ENCODE peak calls at places on chromosomes 16 and 17, in eight cellular contexts. D, N, Z, E, S, P, I and O are unnamed samples.

GRCh38 chr17:72039490-72039889 is 81.3 kb upstream of the SOX9 start:
- DNase-seq in D (no peak), N (no peak), Z (no peak), E (no peak), S (no peak), P (no peak), I (no peak), O (no peak)

GRCh38 chr17:55726440-55726839 is 3.8 kb upstream of the TMEM100 start:
- DNase-seq in D (peak; percentile 30), N (peak; percentile 73), Z (no peak), E (no peak), S (peak; percentile 17), P (peak; percentile 84), I (no peak), O (no peak)

GRCh38 chr17:7233701-7234099 is 617 bp downstream of the DVL2 start:
- DNase-seq in D (no peak), N (no peak), Z (no peak), E (no peak), S (no peak), P (no peak), I (no peak), O (no peak)

GRCh38 chr16:31331141-31331764 is 23.7 kb upstream of the ITGAX start:
- DNase-seq in D (no peak), N (no peak), Z (no peak), E (no peak), S (no peak), P (peak; percentile 40), I (peak; percentile 5), O (peak; percentile 64)

GRCh38 chr17:45115871-45116270 is 16.4 kb downstream of the PLCD3 start:
- DNase-seq in D (no peak), N (no peak), Z (no peak), E (no peak), S (no peak), P (no peak), I (no peak), O (no peak)

GRCh38 chr16:27776556-27776955 is 226.6 kb downstream of the KATNIP start:
- DNase-seq in D (no peak), N (no peak), Z (no peak), E (no peak), S (no peak), P (no peak), I (no peak), O (no peak)

GRCh38 chr17:32553168-32553567 is 66.4 kb downstream of the CDK5R1 start:
- DNase-seq in D (no peak), N (no peak), Z (no peak), E (no peak), S (no peak), P (no peak), I (no peak), O (no peak)

GRCh38 chr16:51155901-51156810 is 5.1 kb upstream of the SALL1 start:
- DNase-seq in D (no peak), N (peak; percentile 28), Z (no peak), E (no peak), S (no peak), P (no peak), I (no peak), O (no peak)

DNA sequence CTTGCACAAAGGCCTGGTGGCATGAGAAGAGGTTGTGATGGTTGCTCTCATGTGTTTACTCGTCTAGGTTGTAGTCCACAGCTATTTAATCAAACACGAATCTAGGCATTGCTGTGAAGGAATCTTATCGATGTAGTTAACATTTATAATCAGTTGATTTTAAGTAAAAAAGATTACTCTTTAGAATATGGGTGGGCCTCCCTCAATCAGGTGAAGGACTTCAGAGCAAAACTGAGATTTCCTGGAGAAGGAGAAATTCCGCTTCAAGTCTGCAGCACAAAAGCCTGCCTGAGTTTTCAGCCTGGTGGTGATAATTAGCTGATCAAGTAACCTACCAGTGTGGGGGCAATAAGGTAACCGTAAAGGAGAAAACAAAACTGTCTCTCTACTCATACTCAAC is 523.6 kb downstream of the GRIN2A start:
- DNase-seq in D (no peak), N (no peak), Z (no peak), E (no peak), S (no peak), P (no peak), I (no peak), O (no peak)
- H3K27me3 ChIP-seq in D (no peaks in the 10 kb centered on the region), N (no peaks in the 10 kb centered on the region), Z (no peaks in the 10 kb centered on the region), E (no peaks in the 10 kb centered on the region), S (no peaks in the 10 kb centered on the region), P (no peaks in the 10 kb centered on the region), I (peaks cover 3% of the 10 kb centered on the region), O (no peaks in the 10 kb centered on the region)

GRCh38 chr16:67429799-67430503 is 970 bp upstream of the HSD11B2 start:
- DNase-seq in D (no peak), N (no peak), Z (no peak), E (no peak), S (no peak), P (no peak), I (no peak), O (no peak)

GRCh38 chr16:67432491-67432890 is 1.6 kb downstream of the HSD11B2 start:
- DNase-seq in D (no peak), N (no peak), Z (no peak), E (no peak), S (no peak), P (no peak), I (no peak), O (no peak)

GRCh38 chr16:67430504-67431076 is 331 bp upstream of the HSD11B2 start:
- DNase-seq in D (peak; percentile 65), N (peak; percentile 68), Z (no peak), E (peak; percentile 77), S (peak; percentile 89), P (no peak), I (peak; percentile 89), O (no peak)

GRCh38 chr16:67431805-67432476 is 1.0 kb downstream of the HSD11B2 start:
- DNase-seq in D (no peak), N (peak; percentile 51), Z (no peak), E (no peak), S (no peak), P (no peak), I (no peak), O (no peak)

DNA sequence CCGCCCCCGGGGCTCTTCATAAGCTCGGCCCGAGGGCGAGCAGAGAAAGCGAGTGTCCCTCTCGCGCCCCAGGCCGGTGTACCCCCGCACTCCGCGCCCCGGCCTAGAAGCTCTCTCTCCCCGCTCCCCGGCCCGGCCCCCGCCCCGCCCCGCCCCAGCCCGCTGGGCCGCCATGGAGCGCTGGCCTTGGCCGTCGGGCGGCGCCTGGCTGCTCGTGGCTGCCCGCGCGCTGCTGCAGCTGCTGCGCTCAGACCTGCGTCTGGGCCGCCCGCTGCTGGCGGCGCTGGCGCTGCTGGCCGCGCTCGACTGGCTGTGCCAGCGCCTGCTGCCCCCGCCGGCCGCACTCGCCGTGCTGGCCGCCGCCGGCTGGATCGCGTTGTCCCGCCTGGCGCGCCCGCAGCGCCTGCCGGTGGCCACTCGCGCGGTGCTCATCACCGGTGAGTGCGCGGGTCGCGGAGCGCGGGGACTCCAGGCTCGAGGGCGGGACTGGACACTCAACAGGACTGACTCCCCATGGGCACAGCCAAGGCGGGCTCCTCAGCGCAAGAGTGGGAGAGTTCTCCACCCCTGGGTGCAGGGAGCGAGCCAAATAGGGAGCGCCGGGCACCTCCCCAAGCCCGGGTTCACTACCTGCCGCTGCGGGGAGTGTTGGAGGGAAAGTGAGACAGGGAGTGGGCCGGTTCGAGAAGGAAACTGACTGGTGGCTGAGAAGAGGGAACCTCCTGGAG is at the start of gene HSD11B2:
- DNase-seq in D (peak; percentile 71), N (peak; percentile 93), Z (no peak), E (no peak), S (no peak), P (no peak), I (no peak), O (no peak)
- TF ChIP-seq POLR2AphosphoS5 in D (no peak), N (no peak), Z (no peak), E (peak; percentile 60), S (peak; percentile 40), P (no peak), I (no peak), O (no peak)

DNA sequence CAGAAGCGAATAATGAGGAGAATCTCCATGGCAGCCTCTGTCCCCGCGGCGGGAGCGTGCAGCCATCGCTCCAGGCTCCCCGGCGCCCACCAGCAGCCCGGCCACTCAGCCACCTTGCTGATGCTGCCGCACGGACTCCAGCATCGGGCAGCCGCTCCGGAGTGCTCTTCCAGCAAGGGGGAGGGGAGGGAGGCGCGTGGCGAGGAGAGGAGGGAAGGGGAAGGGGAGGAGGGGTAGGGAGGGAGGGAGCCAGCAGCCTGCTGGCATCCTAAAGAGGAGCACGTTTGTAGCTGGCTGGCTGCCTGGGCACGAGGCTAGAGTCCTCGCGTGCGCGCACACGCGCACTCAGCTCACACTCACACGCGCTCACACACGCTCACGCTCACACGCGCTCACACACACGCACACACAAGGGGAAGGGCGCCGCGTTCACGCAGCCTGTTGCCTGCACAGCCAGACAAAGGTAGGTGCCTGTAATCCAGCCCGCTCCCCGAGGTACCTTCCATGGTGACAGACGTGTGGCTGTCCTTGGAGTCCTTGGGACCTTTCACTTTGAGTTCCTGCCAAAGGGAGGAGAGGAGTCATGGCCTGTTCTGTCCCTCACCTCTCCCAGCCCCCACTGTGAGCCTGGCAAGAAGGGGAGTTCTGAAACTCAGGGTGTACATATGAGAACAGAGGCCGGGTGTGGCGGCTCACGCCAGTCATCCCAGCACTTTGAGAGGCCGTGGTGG is 82.1 kb downstream of the TIMM22 start:
- DNase-seq in D (no peak), N (peak; percentile 87), Z (no peak), E (no peak), S (no peak), P (no peak), I (no peak), O (no peak)
- TF ChIP-seq EP300 in D (no peak), N (no peak), Z (no peak), E (no peak), S (no peak), P (no peak), I (no peak), O (no peak)

GRCh38 chr17:42181851-42182207 is 887 bp upstream of the KCNH4 start:
- DNase-seq in D (no peak), N (no peak), Z (no peak), E (no peak), S (no peak), P (no peak), I (no peak), O (no peak)

GRCh38 chr17:42184717-42185496 is at the start of gene HCRT:
- DNase-seq in D (no peak), N (no peak), Z (no peak), E (no peak), S (no peak), P (no peak), I (no peak), O (no peak)

GRCh38 chr17:42180922-42181850 is at the start of gene KCNH4:
- DNase-seq in D (peak; percentile 81), N (peak; percentile 99), Z (peak; percentile 58), E (peak; percentile 39), S (peak; percentile 79), P (peak; percentile 79), I (peak; percentile 97), O (no peak)

GRCh38 chr17:42183741-42184711 is 1.2 kb downstream of the HCRT start:
- DNase-seq in D (peak; percentile 77), N (peak; percentile 94), Z (peak; percentile 23), E (peak; percentile 70), S (peak; percentile 83), P (peak; percentile 83), I (peak; percentile 94), O (no peak)

DNA sequence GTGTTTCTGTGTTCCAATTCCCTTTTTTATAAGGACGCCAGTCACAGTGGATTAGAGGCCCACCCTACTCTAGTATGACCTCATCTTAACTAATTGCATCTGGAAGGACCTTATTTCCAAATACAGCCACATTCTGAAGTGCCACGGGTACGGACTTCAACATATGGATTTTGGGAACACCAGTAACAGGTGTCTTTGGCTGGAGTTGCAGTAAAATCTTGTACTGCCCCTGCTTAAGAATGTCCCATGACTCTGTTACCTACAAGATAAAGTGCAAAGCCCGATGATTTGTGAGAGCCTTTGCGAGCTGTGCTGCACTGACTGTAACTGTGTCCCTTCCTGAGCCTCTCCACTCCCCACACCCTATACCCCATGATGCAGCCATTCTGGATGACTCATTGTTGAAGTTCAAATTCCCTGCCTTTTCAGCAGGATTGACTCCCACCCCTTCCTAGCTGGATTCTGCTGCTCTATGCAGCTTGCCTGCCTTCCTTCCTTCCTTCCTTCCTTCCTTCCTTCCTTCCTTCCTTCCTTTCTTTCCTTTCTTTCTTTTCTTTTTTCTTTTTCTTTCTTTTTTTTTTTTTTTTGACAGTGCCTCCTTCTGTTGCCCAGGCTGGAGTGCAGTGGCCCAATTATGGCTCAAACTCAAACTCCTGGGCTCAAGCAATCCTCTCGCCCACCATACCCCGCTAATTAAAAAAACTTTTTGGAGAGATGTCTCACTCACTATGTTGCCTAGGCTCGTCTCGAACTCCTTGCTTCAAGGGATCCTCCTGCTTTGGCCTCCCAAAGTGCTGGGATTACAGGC is 2.1 kb downstream of the HCRT start:
- DNase-seq in D (no peak), N (no peak), Z (no peak), E (peak; percentile 78), S (no peak), P (no peak), I (peak; percentile 62), O (no peak)
- H3K27me3 ChIP-seq in D (peaks cover 12% of the 10 kb centered on the region), N (no peaks in the 10 kb centered on the region), Z (no peaks in the 10 kb centered on the region), E (no peaks in the 10 kb centered on the region), S (peaks cover 34% of the 10 kb centered on the region), P (peaks cover 17% of the 10 kb centered on the region), I (no peaks in the 10 kb centered on the region), O (peaks cover 37% of the 10 kb centered on the region)